ENCODE peak calls at places on chromosomes 7 and 10, in six cellular contexts. X is prostate gland, G is brain microvascular endothelial cell, U is A673, K is DND-41, P is mammary epithelial cell. L is an unnamed sample.

GRCh38 chr7:155021699-155022145 is 18.8 kb upstream of the PAXIP1 start:
- DNase-seq in P (no peak), X (no peak), K (no peak), U (no peak), G (no peak), L (no peak)

GRCh38 chr7:40297741-40298311 is 163.0 kb downstream of the SUGCT start:
- DNase-seq in G (no peak), U (peak), X (no peak), K (no peak), P (peak), L (no peak)

GRCh38 chr10:133059093-133059470 is 28.6 kb upstream of the ADGRA1 start:
- DNase-seq in X (no peak), G (no peak), K (no peak), U (no peak), P (no peak), L (no peak)

GRCh38 chr10:59384761-59385160 is 22.4 kb upstream of the FAM13C start:
- DNase-seq in X (no peak), P (no peak), G (peak), U (no peak), K (no peak), L (no peak)

GRCh38 chr7:115183431-115184057 is 261.6 kb downstream of the MDFIC start:
- DNase-seq in K (peak), X (no peak), G (no peak), P (no peak), U (peak), L (no peak)

GRCh38 chr7:15832996-15833395 is 146.5 kb upstream of the MEOX2 start:
- DNase-seq in U (no peak), X (no peak), P (no peak), K (no peak), G (no peak), L (no peak)

GRCh38 chr10:98295907-98296306 is 27.9 kb upstream of the LOXL4 start:
- DNase-seq in P (no peak), G (no peak), U (no peak), X (no peak), K (no peak), L (no peak)

GRCh38 chr10:74949434-74949833 is 123.0 kb downstream of the KAT6B start:
- DNase-seq in P (peak), U (no peak), G (no peak), X (no peak), K (no peak), L (no peak)

GRCh38 chr10:63767512-63767911 is 246.3 kb downstream of the REEP3 start:
- DNase-seq in U (peak), X (no peak), G (peak), P (peak), K (no peak), L (no peak)

GRCh38 chr10:25263931-25264330 is 89.1 kb downstream of the GPR158 start:
- DNase-seq in G (no peak), U (no peak), X (no peak), K (no peak), P (no peak), L (no peak)

GRCh38 chr10:1063232-1063862 is 7.2 kb downstream of the WDR37 start:
- DNase-seq in K (no peak), X (no peak), G (no peak), U (no peak), P (no peak), L (no peak)

GRCh38 chr10:61793760-61794713 is 107.5 kb upstream of the ARID5B start:
- DNase-seq in G (peak), U (no peak), P (no peak), X (no peak), K (no peak), L (no peak)

GRCh38 chr10:30818010-30818660 is 188.6 kb upstream of the LYZL2 start:
- DNase-seq in G (peak), U (no peak), X (no peak), P (no peak), K (no peak), L (peak)

GRCh38 chr7:30546596-30546995 is 42.0 kb upstream of the GGCT start:
- DNase-seq in X (no peak), U (no peak), K (no peak), P (no peak), G (no peak), L (no peak)

GRCh38 chr7:2958416-2959342 is 85.0 kb downstream of the CARD11 start:
- DNase-seq in G (no peak), K (no peak), U (no peak), X (no peak), P (no peak), L (no peak)

GRCh38 chr10:132914732-132915131 is 27.6 kb downstream of the CFAP46 start:
- DNase-seq in G (no peak), K (no peak), U (no peak), X (no peak), P (no peak), L (no peak)

GRCh38 chr7:22597845-22598244 is 97.9 kb upstream of the STEAP1B start:
- DNase-seq in U (no peak), K (no peak), X (no peak), P (peak), G (peak), L (no peak)

GRCh38 chr7:96718107-96719003 is 8.7 kb upstream of the SEM1 start:
- DNase-seq in X (no peak), G (no peak), P (no peak), U (no peak), K (no peak), L (no peak)

GRCh38 chr10:89352039-89352597 is 24.3 kb downstream of the IFIT3 start:
- DNase-seq in U (peak), K (no peak), X (no peak), G (peak), P (peak), L (peak)

GRCh38 chr10:31124852-31125251 is 93.2 kb upstream of the ZNF438 start:
- DNase-seq in P (no peak), X (no peak), G (no peak), K (no peak), U (no peak), L (no peak)

GRCh38 chr7:129462445-129462844 is 28.2 kb downstream of the STRIP2 start:
- DNase-seq in K (no peak), X (no peak), P (no peak), G (no peak), U (no peak), L (no peak)

GRCh38 chr7:88377421-88377820 is 70.7 kb upstream of the STEAP4 start:
- DNase-seq in P (peak), G (no peak), K (no peak), X (peak), U (no peak), L (no peak)

GRCh38 chr7:123537026-123537642 is 2.7 kb upstream of the IQUB start:
- DNase-seq in U (peak), K (no peak), G (peak), X (no peak), P (peak), L (no peak)

GRCh38 chr7:44154703-44155102 is 13.6 kb upstream of the MYL7 start:
- DNase-seq in P (no peak), X (no peak), G (no peak), U (no peak), K (no peak), L (no peak)

GRCh38 chr10:14926722-14927416 is 27.0 kb downstream of the DCLRE1C start:
- DNase-seq in P (no peak), U (no peak), G (no peak), X (no peak), K (no peak), L (peak)

GRCh38 chr10:123145542-123146012 is 2.4 kb upstream of the HMX2 start:
- DNase-seq in X (no peak), G (no peak), U (no peak), K (no peak), P (no peak), L (no peak)

DNA sequence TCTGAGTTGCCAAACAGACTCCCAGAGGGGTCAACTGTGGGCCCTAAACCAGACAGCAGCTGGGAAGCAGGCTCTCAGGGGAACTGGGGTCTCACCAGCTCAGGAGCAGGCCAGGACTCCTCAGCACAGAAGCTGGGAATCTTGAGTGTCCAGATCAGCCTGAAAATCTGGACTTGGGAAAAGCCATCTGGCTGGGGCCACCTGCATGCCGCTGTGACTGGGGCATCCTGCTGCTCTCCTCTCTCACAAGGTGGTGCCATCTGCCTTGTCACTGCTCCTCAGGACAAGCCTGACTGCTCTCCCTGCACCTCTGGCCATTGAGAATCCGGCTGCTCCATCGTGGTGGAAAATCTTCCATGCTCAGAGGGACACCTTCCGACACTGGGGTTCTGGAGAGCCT is 141.3 kb downstream of the PLPP4 start:
- DNase-seq in G (no peak), P (no peak), U (no peak), X (no peak), K (no peak), L (no peak)
- TF ChIP-seq CTCF in G (no peak), P (peak), U (no peak), X (no peak), K (no peak), L (peak)

DNA sequence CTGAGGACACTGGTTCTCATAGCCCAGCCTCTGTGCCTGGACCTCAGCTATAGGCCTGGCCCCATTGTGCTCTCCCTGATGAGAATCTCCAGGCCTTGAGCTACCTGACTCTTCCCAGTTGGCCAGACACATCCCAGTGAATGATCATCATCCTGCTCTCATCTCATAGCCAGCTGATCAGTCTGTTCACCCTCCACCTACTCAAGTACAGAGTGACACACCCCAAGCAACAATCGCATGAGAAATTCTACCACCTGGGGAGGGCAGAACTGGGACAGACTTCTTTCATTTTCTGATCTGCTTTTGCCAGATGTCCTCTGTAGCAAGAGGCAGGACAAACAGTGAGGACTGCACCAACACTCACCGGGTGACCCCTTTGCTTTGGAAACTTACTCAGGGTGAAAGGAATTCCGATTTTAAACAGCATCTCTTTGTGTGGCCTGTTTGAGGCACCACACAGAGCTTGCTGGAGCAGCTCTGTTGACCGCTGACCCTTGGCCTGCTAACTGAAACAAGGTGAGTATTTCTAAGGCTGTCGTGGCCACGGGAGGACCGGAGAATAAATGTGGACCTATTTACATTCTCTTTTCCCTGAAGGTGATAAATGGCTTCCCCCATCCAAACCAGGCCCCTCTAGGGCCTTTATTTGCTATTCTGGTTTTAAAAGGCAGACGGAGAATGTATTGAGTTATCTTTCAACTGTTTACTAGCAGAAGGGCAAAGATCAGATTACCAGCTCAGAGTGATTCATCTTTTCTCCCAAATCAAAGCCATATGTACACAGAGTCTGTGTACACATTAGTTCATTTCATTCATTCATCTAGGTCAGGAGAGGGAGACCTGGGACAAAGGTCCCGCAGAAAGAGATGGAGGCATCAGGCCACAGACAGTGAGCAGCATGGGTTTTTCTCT is 181.4 kb upstream of the TNS3 start:
- DNase-seq in P (peak), G (peak), U (no peak), X (no peak), K (no peak), L (no peak)
- H3K4me3 ChIP-seq in P (no peak), G (no peak), U (no peak), X (no peak), K (no peak), L (no peak)

GRCh38 chr10:44925224-44925623 is 14.1 kb downstream of the TMEM72 start:
- DNase-seq in K (peak), P (no peak), X (no peak), G (peak), U (peak), L (no peak)
- TF ChIP-seq CTCF in K (peak), P (no peak), X (no peak), G (peak), U (peak), L (peak)

GRCh38 chr7:94394399-94395140 is at the start of gene COL1A2:
- DNase-seq in X (no peak), K (no peak), P (no peak), G (peak), U (peak), L (peak)

GRCh38 chr7:94391716-94392390 is 2.8 kb upstream of the COL1A2 start:
- DNase-seq in P (no peak), K (no peak), X (no peak), U (no peak), G (peak), L (peak)

GRCh38 chr7:94394058-94394398 is 667 bp upstream of the COL1A2 start:
- DNase-seq in X (no peak), P (no peak), G (no peak), U (peak), K (no peak), L (no peak)

GRCh38 chr7:94392391-94392782 is 2.3 kb upstream of the COL1A2 start:
- DNase-seq in G (no peak), P (no peak), X (no peak), K (no peak), U (no peak), L (no peak)

DNA sequence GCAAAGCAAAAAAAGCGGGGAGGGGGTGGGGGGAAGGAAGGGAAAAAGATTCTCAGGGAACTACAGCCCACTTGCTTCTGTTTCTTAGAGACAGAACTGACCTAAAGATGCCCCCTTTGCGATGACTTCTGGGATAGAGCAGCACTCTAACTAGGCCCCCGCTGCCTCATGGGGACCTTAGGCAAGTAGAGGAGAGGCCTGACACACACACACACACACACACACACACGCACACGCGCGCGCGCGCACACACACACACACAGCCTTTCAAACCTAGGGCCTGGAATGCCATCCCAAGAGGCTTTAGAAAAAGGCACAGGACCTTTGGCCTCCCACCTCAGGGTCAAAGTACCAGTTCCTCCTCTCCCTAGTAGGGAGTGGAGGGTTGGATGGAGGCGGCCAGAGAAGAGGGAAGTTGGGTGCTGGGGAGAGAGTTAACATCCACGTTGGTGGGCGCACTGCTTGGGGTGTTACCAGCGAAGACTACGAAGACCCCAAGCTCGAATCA is 1.4 kb upstream of the COL1A2 start:
- DNase-seq in U (peak), X (no peak), P (no peak), K (no peak), G (peak), L (no peak)
- H3K4me3 ChIP-seq in U (no peak), X (no peak), P (no peak), K (no peak), G (no peak), L (no peak)

GRCh38 chr7:136911362-136911761 is 42.9 kb downstream of the CHRM2 start:
- DNase-seq in P (peak), U (peak), K (no peak), X (no peak), G (peak), L (no peak)
- TF ChIP-seq CTCF in P (peak), U (no peak), K (no peak), X (no peak), G (peak), L (no peak)

DNA sequence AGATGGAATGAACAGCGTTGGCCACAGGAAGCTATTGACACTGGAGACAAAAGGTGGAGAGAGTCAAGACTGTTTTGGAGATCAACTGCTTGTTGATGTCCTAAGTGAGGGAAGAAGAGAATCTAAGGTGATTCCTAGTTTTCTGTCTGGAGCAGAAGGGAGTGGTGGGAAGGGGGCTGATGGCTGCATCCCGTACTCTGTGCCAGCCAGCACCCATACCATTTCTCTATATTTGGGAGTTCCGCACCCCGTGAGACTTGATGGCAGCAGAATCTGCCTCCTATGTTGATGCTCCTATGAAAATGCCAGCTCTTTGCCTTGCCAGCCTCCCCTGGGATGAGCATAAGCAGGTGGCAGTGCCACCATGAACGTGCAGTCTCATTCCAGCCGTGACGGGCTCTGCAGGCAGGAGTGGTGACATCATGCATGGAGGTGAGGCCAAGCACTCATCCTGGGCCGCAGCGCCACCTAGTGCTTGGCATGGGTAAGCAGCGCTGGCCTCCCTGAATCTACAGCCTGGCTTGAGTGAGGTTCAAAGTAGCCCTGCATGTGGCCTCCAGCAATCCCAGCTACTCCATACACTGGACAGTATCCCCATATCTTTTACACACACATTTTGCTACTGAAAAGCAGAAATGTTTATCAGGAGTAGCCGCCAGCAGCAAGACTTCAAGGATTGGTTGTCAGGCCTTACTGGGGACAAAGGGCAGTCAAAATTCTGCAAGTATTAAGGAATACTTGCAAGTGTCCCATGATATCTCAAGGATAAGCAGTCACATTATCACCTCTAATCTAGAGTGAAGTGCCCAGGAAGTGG is 43.0 kb downstream of the PODXL start:
- DNase-seq in G (peak), U (peak), K (peak), X (peak), P (peak), L (peak)
- H3K4me3 ChIP-seq in G (no peak), U (no peak), K (no peak), X (no peak), P (no peak), L (no peak)